ENCODE peak calls at places on chromosomes 11 and 22, in six cellular contexts. One of them, this sample, is unnamed. For H3K9me3, the result is how much of the 10 kb centered on the place peaks cover.

GRCh38 chr11:5405173-5405572 is 16.7 kb upstream of the OR51Q1 start:
- DNase-seq in stomach: no peak
- DNase-seq in hepatocyte: no peak
- DNase-seq in PC-3: no peak
- DNase-seq in cardiac muscle cell: no peak
- DNase-seq in K562: no peak
- DNase-seq in this sample: no peak

GRCh38 chr22:25113316-25113721 is 86.3 kb upstream of the CRYBB3 start:
- DNase-seq in cardiac muscle cell: no peak
- DNase-seq in PC-3: no peak
- DNase-seq in hepatocyte: peak
- DNase-seq in K562: no peak
- DNase-seq in stomach: peak
- DNase-seq in this sample: no peak

GRCh38 chr11:49208006-49208721 is at the start of gene FOLH1:
- DNase-seq in cardiac muscle cell: peak
- DNase-seq in stomach: no peak
- DNase-seq in PC-3: peak
- DNase-seq in K562: peak
- DNase-seq in hepatocyte: no peak
- DNase-seq in this sample: peak

GRCh38 chr11:65871811-65872548 is 620 bp downstream of the EFEMP2 start:
- DNase-seq in hepatocyte: peak
- DNase-seq in stomach: no peak
- DNase-seq in cardiac muscle cell: peak
- DNase-seq in K562: no peak
- DNase-seq in PC-3: no peak
- DNase-seq in this sample: peak

GRCh38 chr11:57568330-57568766 is 876 bp upstream of the UBE2L6 start:
- DNase-seq in PC-3: peak
- DNase-seq in cardiac muscle cell: peak
- DNase-seq in K562: no peak
- DNase-seq in hepatocyte: peak
- DNase-seq in stomach: no peak
- DNase-seq in this sample: no peak

GRCh38 chr11:15493921-15494630 is 379.4 kb downstream of the INSC start:
- DNase-seq in cardiac muscle cell: peak
- DNase-seq in stomach: peak
- DNase-seq in hepatocyte: peak
- DNase-seq in K562: no peak
- DNase-seq in PC-3: peak
- DNase-seq in this sample: no peak

GRCh38 chr11:37916331-37916730 is 1318.3 kb upstream of the RAG2 start:
- DNase-seq in stomach: no peak
- DNase-seq in cardiac muscle cell: no peak
- DNase-seq in hepatocyte: no peak
- DNase-seq in K562: no peak
- DNase-seq in PC-3: no peak
- DNase-seq in this sample: no peak

GRCh38 chr11:31120428-31120827 is 249.1 kb downstream of the DCDC1 start:
- DNase-seq in K562: no peak
- DNase-seq in hepatocyte: no peak
- DNase-seq in stomach: no peak
- DNase-seq in cardiac muscle cell: no peak
- DNase-seq in PC-3: no peak
- DNase-seq in this sample: no peak

GRCh38 chr11:69943066-69943465 is 123.8 kb upstream of the FGF3 start:
- DNase-seq in K562: no peak
- DNase-seq in hepatocyte: no peak
- DNase-seq in stomach: peak
- DNase-seq in PC-3: peak
- DNase-seq in cardiac muscle cell: no peak
- DNase-seq in this sample: peak

GRCh38 chr11:74134661-74135515 is 35.9 kb downstream of the C2CD3 start:
- DNase-seq in stomach: no peak
- DNase-seq in hepatocyte: no peak
- DNase-seq in PC-3: no peak
- DNase-seq in cardiac muscle cell: no peak
- DNase-seq in K562: no peak
- DNase-seq in this sample: peak

GRCh38 chr11:64900263-64900678 is 16.7 kb downstream of the ATG2A start:
- DNase-seq in stomach: no peak
- DNase-seq in cardiac muscle cell: no peak
- DNase-seq in hepatocyte: no peak
- DNase-seq in K562: no peak
- DNase-seq in PC-3: peak
- DNase-seq in this sample: no peak

GRCh38 chr11:105612766-105613165 is 2.9 kb downstream of the GRIA4 start:
- DNase-seq in stomach: no peak
- DNase-seq in PC-3: no peak
- DNase-seq in cardiac muscle cell: no peak
- DNase-seq in hepatocyte: no peak
- DNase-seq in K562: no peak
- DNase-seq in this sample: no peak

GRCh38 chr11:121508449-121508848 is 55.7 kb upstream of the SORL1-AS1 start:
- DNase-seq in stomach: no peak
- DNase-seq in PC-3: no peak
- DNase-seq in hepatocyte: no peak
- DNase-seq in K562: no peak
- DNase-seq in cardiac muscle cell: no peak
- DNase-seq in this sample: no peak

GRCh38 chr11:11789735-11790369 is 51.9 kb upstream of the USP47 start:
- DNase-seq in hepatocyte: peak
- DNase-seq in cardiac muscle cell: peak
- DNase-seq in K562: peak
- DNase-seq in PC-3: peak
- DNase-seq in stomach: no peak
- DNase-seq in this sample: peak

GRCh38 chr11:33194455-33194854 is 33.2 kb upstream of the CSTF3 start:
- DNase-seq in K562: no peak
- DNase-seq in PC-3: no peak
- DNase-seq in stomach: no peak
- DNase-seq in hepatocyte: no peak
- DNase-seq in cardiac muscle cell: no peak
- DNase-seq in this sample: no peak

GRCh38 chr11:47354913-47355282 is 2.4 kb upstream of the MYBPC3 start:
- DNase-seq in PC-3: no peak
- DNase-seq in hepatocyte: no peak
- DNase-seq in K562: no peak
- DNase-seq in stomach: no peak
- DNase-seq in cardiac muscle cell: peak
- DNase-seq in this sample: no peak

GRCh38 chr11:123560001-123560400 is 94.4 kb downstream of the SCN3B start:
- DNase-seq in hepatocyte: peak
- DNase-seq in cardiac muscle cell: peak
- DNase-seq in PC-3: no peak
- DNase-seq in K562: no peak
- DNase-seq in stomach: peak
- DNase-seq in this sample: no peak

GRCh38 chr11:2803186-2804057 is 82.2 kb downstream of the CDKN1C start:
- DNase-seq in hepatocyte: no peak
- DNase-seq in K562: no peak
- DNase-seq in PC-3: no peak
- DNase-seq in cardiac muscle cell: no peak
- DNase-seq in stomach: peak
- DNase-seq in this sample: no peak

GRCh38 chr11:126991596-126991995 is 9.0 kb downstream of the KIRREL3 start:
- DNase-seq in PC-3: peak
- DNase-seq in stomach: no peak
- DNase-seq in hepatocyte: no peak
- DNase-seq in cardiac muscle cell: peak
- DNase-seq in K562: no peak
- DNase-seq in this sample: no peak

GRCh38 chr11:102347526-102348331 is 715 bp downstream of the BIRC2 start:
- DNase-seq in PC-3: peak
- DNase-seq in stomach: no peak
- DNase-seq in hepatocyte: peak
- DNase-seq in K562: no peak
- DNase-seq in cardiac muscle cell: peak
- DNase-seq in this sample: no peak

DNA sequence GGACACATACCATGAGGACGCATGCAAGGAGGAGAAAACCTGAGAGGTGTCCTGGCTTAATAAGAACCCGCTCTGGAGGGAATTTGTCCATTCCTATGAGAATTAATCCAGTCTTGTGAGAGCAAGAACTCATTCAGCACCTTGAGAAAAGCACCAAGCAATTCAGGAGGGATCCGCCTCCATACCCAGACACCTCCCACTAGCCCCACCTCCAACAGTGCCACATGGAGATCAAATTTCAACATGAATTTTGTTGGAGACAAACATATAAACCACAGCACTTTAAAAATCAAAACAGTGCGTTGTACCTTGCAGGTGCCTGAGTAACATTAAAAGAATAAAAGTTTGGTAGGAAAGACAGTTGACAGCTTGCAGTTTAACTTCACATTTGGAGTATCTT is 11.4 kb downstream of the UBE4A start:
- DNase-seq in stomach: no peak
- DNase-seq in cardiac muscle cell: no peak
- DNase-seq in hepatocyte: no peak
- DNase-seq in K562: no peak
- DNase-seq in PC-3: no peak
- DNase-seq in this sample: no peak
- H3K9me3 ChIP-seq in stomach: under half
- H3K9me3 ChIP-seq in cardiac muscle cell: under half
- H3K9me3 ChIP-seq in hepatocyte: under half
- H3K9me3 ChIP-seq in K562: under half
- H3K9me3 ChIP-seq in PC-3: under half
- H3K9me3 ChIP-seq in this sample: under half

GRCh38 chr11:76785513-76785912 is 2.4 kb downstream of the TSKU start:
- DNase-seq in stomach: no peak
- DNase-seq in hepatocyte: no peak
- DNase-seq in cardiac muscle cell: no peak
- DNase-seq in K562: no peak
- DNase-seq in PC-3: no peak
- DNase-seq in this sample: no peak
- H3K4me3 ChIP-seq in stomach: peak
- H3K4me3 ChIP-seq in hepatocyte: no peak
- H3K4me3 ChIP-seq in cardiac muscle cell: no peak
- H3K4me3 ChIP-seq in K562: no peak
- H3K4me3 ChIP-seq in PC-3: peak
- H3K4me3 ChIP-seq in this sample: no peak

GRCh38 chr22:48953830-48954229 is 873.8 kb downstream of the BRD1 start:
- DNase-seq in hepatocyte: no peak
- DNase-seq in stomach: peak
- DNase-seq in PC-3: no peak
- DNase-seq in cardiac muscle cell: no peak
- DNase-seq in K562: no peak
- DNase-seq in this sample: no peak
- H3K9me3 ChIP-seq in hepatocyte: under half
- H3K9me3 ChIP-seq in stomach: under half
- H3K9me3 ChIP-seq in PC-3: under half
- H3K9me3 ChIP-seq in cardiac muscle cell: under half
- H3K9me3 ChIP-seq in K562: under half
- H3K9me3 ChIP-seq in this sample: under half

DNA sequence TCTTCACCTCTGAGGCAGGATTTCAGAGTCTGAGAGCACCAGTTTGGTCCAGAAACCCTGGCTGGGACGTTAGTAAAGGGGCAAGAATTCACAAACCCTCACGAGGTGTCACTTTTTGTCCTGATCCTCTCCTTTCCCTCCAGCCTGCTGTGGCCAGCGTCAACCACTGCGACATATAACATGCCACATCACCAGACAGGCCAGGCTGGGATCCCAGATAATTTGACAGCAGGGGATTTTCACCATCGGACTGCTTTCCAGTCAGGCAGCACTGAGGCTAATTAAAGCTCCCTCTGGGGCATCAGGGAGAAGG is 36.8 kb upstream of the RBFOX2 start:
- DNase-seq in stomach: no peak
- DNase-seq in K562: no peak
- DNase-seq in hepatocyte: no peak
- DNase-seq in PC-3: no peak
- DNase-seq in cardiac muscle cell: no peak
- DNase-seq in this sample: no peak
- H3K4me3 ChIP-seq in stomach: peak
- H3K4me3 ChIP-seq in K562: peak
- H3K4me3 ChIP-seq in hepatocyte: no peak
- H3K4me3 ChIP-seq in PC-3: peak
- H3K4me3 ChIP-seq in cardiac muscle cell: peak
- H3K4me3 ChIP-seq in this sample: peak